ENCODE peak calls at places on chromosomes 4 and X, in ten cellular contexts. One of them, this sample, is unnamed.

GRCh38 chrX:149865390-149865789 is 15.6 kb upstream of the MAGEA8 start:
- DNase-seq in adrenal gland: no peak
- DNase-seq in ovary: no peak
- DNase-seq in uterus: no peak
- DNase-seq in transverse colon: no peak
- DNase-seq in erythroblast: no peak
- DNase-seq in HCT116: no peak
- DNase-seq in K562: no peak
- DNase-seq in heart left ventricle: no peak
- DNase-seq in body of pancreas: no peak
- DNase-seq in this sample: no peak

GRCh38 chr4:58514299-58514698 is 1404.1 kb upstream of the IGFBP7 start:
- DNase-seq in heart left ventricle: no peak
- DNase-seq in transverse colon: no peak
- DNase-seq in uterus: no peak
- DNase-seq in ovary: no peak
- DNase-seq in erythroblast: no peak
- DNase-seq in body of pancreas: no peak
- DNase-seq in K562: no peak
- DNase-seq in HCT116: no peak
- DNase-seq in adrenal gland: no peak
- DNase-seq in this sample: no peak

GRCh38 chr4:58313444-58313843 is 1203.3 kb upstream of the IGFBP7 start:
- DNase-seq in body of pancreas: no peak
- DNase-seq in ovary: no peak
- DNase-seq in HCT116: no peak
- DNase-seq in adrenal gland: no peak
- DNase-seq in erythroblast: no peak
- DNase-seq in uterus: no peak
- DNase-seq in transverse colon: no peak
- DNase-seq in heart left ventricle: no peak
- DNase-seq in K562: no peak
- DNase-seq in this sample: no peak

GRCh38 chr4:176137626-176138025 is 57.8 kb downstream of the SPATA4 start:
- DNase-seq in ovary: no peak
- DNase-seq in heart left ventricle: no peak
- DNase-seq in adrenal gland: no peak
- DNase-seq in uterus: no peak
- DNase-seq in K562: no peak
- DNase-seq in transverse colon: no peak
- DNase-seq in HCT116: no peak
- DNase-seq in body of pancreas: no peak
- DNase-seq in erythroblast: no peak
- DNase-seq in this sample: no peak

GRCh38 chrX:38311743-38312142 is 15.6 kb downstream of the RPGR start:
- DNase-seq in heart left ventricle: no peak
- DNase-seq in HCT116: no peak
- DNase-seq in erythroblast: no peak
- DNase-seq in body of pancreas: no peak
- DNase-seq in uterus: no peak
- DNase-seq in K562: no peak
- DNase-seq in adrenal gland: no peak
- DNase-seq in transverse colon: no peak
- DNase-seq in ovary: no peak
- DNase-seq in this sample: no peak

GRCh38 chr4:139858436-139859225 is 193.0 kb downstream of the MGST2 start:
- DNase-seq in erythroblast: no peak
- DNase-seq in K562: no peak
- DNase-seq in ovary: no peak
- DNase-seq in HCT116: no peak
- DNase-seq in body of pancreas: no peak
- DNase-seq in transverse colon: no peak
- DNase-seq in uterus: no peak
- DNase-seq in heart left ventricle: no peak
- DNase-seq in adrenal gland: no peak
- DNase-seq in this sample: no peak

GRCh38 chrX:153351981-153352380 is 18.0 kb downstream of the ZNF275 start:
- DNase-seq in ovary: no peak
- DNase-seq in K562: no peak
- DNase-seq in body of pancreas: no peak
- DNase-seq in transverse colon: no peak
- DNase-seq in erythroblast: no peak
- DNase-seq in HCT116: no peak
- DNase-seq in uterus: no peak
- DNase-seq in heart left ventricle: no peak
- DNase-seq in adrenal gland: no peak
- DNase-seq in this sample: no peak

GRCh38 chr4:42458686-42459085 is 61.4 kb downstream of the SHISA3 start:
- DNase-seq in transverse colon: no peak
- DNase-seq in body of pancreas: no peak
- DNase-seq in HCT116: no peak
- DNase-seq in erythroblast: no peak
- DNase-seq in K562: no peak
- DNase-seq in adrenal gland: no peak
- DNase-seq in ovary: no peak
- DNase-seq in heart left ventricle: no peak
- DNase-seq in uterus: no peak
- DNase-seq in this sample: no peak

DNA sequence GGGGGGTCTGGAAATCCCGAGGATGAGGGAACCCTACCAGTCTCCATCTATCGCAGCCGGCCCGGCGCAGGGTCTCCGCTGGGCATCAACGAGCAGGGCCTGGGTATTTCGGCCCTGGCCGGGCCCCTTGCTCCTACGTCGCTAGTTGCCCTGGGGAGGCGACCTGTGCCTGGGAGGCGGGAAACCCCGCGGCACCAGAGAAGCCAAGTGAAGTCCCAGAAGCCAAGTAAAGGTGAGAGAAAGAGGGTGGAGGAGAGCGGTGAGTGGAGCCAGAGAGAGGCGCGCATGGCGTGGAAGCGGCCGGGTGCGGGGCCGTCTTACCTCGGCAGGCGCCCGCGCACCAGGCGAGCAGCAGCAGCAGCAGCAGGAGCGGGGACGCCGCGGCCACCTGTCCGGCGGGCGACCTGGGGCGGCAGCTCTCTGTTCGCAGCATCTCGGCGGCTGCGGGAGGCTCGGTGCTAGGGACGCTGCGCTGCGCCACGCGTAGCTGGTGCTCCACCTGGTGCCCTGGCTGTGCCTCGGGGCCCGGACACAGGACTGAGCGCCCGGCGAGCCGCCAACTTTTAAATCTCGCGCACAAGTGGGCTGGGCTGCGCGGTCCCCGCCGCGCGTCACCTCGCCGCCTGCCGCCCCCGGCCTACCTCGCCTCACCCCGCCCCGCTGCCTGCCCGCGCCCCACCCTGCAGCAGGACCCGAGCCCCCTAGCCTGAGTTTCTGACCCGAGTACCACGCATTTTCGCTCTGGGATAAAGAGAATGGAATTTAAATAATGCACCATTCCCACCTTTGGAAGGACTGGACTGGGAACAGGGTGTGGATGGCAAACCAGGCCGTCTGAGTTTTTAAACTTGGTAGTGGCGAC is at the start of gene NMU:
- DNase-seq in ovary: no peak
- DNase-seq in uterus: no peak
- DNase-seq in transverse colon: peak
- DNase-seq in K562: peak
- DNase-seq in adrenal gland: no peak
- DNase-seq in body of pancreas: peak
- DNase-seq in heart left ventricle: peak
- DNase-seq in erythroblast: peak
- DNase-seq in HCT116: peak
- DNase-seq in this sample: peak
- TF ChIP-seq POLR2A in ovary: no peak
- TF ChIP-seq POLR2A in uterus: no peak
- TF ChIP-seq POLR2A in transverse colon: no peak
- TF ChIP-seq POLR2A in K562: peak
- TF ChIP-seq POLR2A in adrenal gland: no peak
- TF ChIP-seq POLR2A in body of pancreas: no peak
- TF ChIP-seq POLR2A in heart left ventricle: no peak
- TF ChIP-seq POLR2A in erythroblast: no peak
- TF ChIP-seq POLR2A in HCT116: peak
- TF ChIP-seq POLR2A in this sample: no peak

DNA sequence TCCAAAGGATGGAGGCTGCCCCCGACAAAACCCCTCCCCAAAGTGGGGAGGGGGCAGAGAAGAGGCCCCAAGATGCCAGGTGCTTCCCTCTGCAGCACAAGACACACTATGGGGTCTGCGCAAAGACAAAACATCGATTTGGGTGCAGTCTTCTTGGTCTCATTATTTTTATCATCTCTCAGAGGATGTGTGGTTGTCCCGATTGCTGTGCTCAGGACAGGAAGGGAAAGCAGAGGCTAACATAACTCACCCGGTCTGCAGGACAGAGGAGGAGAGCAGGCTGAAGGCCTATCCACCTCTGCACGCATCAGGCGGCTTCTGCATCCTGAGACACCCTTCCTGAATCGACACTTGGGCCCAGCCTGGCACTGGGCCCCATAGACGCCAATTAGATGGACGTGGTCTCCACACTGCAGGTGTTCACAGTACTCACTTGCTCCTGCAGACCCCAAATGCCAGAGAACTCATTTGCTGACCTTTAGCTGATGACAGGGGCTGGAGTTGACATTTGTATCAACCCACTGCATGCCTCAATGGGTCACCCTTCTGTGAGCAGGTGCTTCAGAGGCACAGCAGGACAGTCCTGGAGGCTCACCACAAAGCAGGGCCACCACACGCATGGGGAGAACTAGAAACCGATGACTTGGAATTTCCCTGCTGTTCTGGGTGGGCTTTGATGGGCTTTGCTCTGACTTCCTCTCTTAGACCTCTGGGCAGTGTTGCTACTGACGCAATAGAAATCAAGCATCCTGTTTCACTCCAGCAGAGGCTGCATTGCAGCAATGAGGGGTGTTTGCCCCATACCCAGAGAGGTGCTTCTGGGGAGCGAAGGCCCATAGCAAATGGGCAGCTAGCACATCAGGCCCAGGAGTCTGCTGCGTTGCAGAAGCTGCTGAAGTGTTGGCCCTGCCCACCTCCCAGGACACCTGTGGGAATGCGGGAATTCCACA is 96.3 kb upstream of the ENPP6 start:
- DNase-seq in heart left ventricle: no peak
- DNase-seq in transverse colon: peak
- DNase-seq in K562: no peak
- DNase-seq in erythroblast: no peak
- DNase-seq in ovary: no peak
- DNase-seq in adrenal gland: peak
- DNase-seq in uterus: no peak
- DNase-seq in body of pancreas: no peak
- DNase-seq in HCT116: no peak
- DNase-seq in this sample: no peak
- TF ChIP-seq POLR2A in heart left ventricle: no peak
- TF ChIP-seq POLR2A in transverse colon: no peak
- TF ChIP-seq POLR2A in K562: no peak
- TF ChIP-seq POLR2A in erythroblast: no peak
- TF ChIP-seq POLR2A in ovary: no peak
- TF ChIP-seq POLR2A in adrenal gland: no peak
- TF ChIP-seq POLR2A in uterus: no peak
- TF ChIP-seq POLR2A in body of pancreas: no peak
- TF ChIP-seq POLR2A in HCT116: no peak
- TF ChIP-seq POLR2A in this sample: no peak

GRCh38 chr4:181254771-181255170 is 988.4 kb upstream of the TENM3 start:
- DNase-seq in HCT116: no peak
- DNase-seq in erythroblast: no peak
- DNase-seq in uterus: no peak
- DNase-seq in adrenal gland: no peak
- DNase-seq in K562: no peak
- DNase-seq in ovary: no peak
- DNase-seq in transverse colon: no peak
- DNase-seq in heart left ventricle: no peak
- DNase-seq in body of pancreas: no peak
- DNase-seq in this sample: no peak
- TF ChIP-seq POLR2A in HCT116: no peak
- TF ChIP-seq POLR2A in erythroblast: no peak
- TF ChIP-seq POLR2A in uterus: no peak
- TF ChIP-seq POLR2A in adrenal gland: no peak
- TF ChIP-seq POLR2A in K562: no peak
- TF ChIP-seq POLR2A in ovary: no peak
- TF ChIP-seq POLR2A in transverse colon: no peak
- TF ChIP-seq POLR2A in heart left ventricle: no peak
- TF ChIP-seq POLR2A in body of pancreas: no peak
- TF ChIP-seq POLR2A in this sample: no peak

GRCh38 chr4:51840791-51841190 is 2.2 kb upstream of the DCUN1D4 start:
- DNase-seq in ovary: no peak
- DNase-seq in uterus: no peak
- DNase-seq in erythroblast: no peak
- DNase-seq in transverse colon: no peak
- DNase-seq in HCT116: no peak
- DNase-seq in heart left ventricle: no peak
- DNase-seq in adrenal gland: no peak
- DNase-seq in body of pancreas: no peak
- DNase-seq in K562: no peak
- DNase-seq in this sample: no peak

GRCh38 chr4:51843309-51844156 is 580 bp downstream of the DCUN1D4 start:
- DNase-seq in K562: peak
- DNase-seq in uterus: peak
- DNase-seq in heart left ventricle: peak
- DNase-seq in adrenal gland: peak
- DNase-seq in HCT116: no peak
- DNase-seq in erythroblast: peak
- DNase-seq in body of pancreas: peak
- DNase-seq in ovary: peak
- DNase-seq in transverse colon: peak
- DNase-seq in this sample: peak

GRCh38 chr4:51842167-51842553 is 793 bp upstream of the DCUN1D4 start:
- DNase-seq in transverse colon: no peak
- DNase-seq in erythroblast: no peak
- DNase-seq in uterus: peak
- DNase-seq in body of pancreas: peak
- DNase-seq in heart left ventricle: peak
- DNase-seq in K562: no peak
- DNase-seq in adrenal gland: no peak
- DNase-seq in ovary: peak
- DNase-seq in HCT116: no peak
- DNase-seq in this sample: peak

GRCh38 chr4:51844157-51845054 is 1.5 kb downstream of the DCUN1D4 start:
- DNase-seq in HCT116: peak
- DNase-seq in heart left ventricle: peak
- DNase-seq in erythroblast: peak
- DNase-seq in adrenal gland: peak
- DNase-seq in transverse colon: peak
- DNase-seq in K562: peak
- DNase-seq in ovary: peak
- DNase-seq in body of pancreas: peak
- DNase-seq in uterus: peak
- DNase-seq in this sample: peak

DNA sequence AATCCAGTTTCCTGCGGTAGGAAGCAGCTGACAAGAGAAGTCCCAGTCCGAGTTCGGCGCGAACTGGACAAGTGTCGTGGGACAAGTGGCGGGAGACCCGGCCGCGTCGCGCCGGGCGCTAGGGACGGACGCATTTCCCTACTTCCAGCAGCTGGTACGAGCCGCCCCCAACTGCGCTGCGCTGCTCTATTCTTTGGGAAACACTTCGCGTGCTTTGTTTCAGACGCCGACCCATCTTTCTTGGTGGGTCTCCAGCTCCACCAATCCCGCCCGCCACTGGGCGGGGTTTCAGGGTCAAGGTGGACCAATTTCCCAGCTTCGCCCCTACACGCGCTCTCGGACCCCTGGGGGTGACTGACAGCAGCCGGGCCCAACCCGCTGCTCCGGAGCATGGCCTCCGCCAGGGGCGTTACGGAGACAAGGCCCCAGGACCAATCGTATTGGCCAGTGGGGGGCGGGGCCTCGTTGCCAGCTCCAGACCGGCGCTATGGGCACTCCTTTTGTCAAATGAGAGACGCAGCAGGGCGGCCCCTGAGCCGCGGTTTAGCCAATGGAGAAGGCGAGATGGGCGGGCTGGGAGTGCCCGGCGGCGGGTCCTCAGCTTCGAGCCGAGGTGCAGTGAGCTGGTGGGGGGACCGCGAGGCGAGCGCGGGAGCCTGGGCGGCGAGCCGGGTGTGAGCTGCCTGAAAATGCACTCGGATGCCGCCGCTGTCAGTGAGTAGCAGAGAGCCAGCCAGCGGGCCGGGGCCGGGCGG is at the start of gene DCUN1D4:
- DNase-seq in transverse colon: peak
- DNase-seq in erythroblast: peak
- DNase-seq in heart left ventricle: peak
- DNase-seq in K562: peak
- DNase-seq in ovary: peak
- DNase-seq in uterus: peak
- DNase-seq in adrenal gland: peak
- DNase-seq in HCT116: peak
- DNase-seq in body of pancreas: peak
- DNase-seq in this sample: peak
- TF ChIP-seq POLR2A in transverse colon: peak
- TF ChIP-seq POLR2A in erythroblast: peak
- TF ChIP-seq POLR2A in heart left ventricle: peak
- TF ChIP-seq POLR2A in K562: peak
- TF ChIP-seq POLR2A in ovary: peak
- TF ChIP-seq POLR2A in uterus: peak
- TF ChIP-seq POLR2A in adrenal gland: peak
- TF ChIP-seq POLR2A in HCT116: no peak
- TF ChIP-seq POLR2A in body of pancreas: peak
- TF ChIP-seq POLR2A in this sample: peak

This sample was measured in testis.